ENCODE peak calls at places on chromosomes 2 and 18, in nine cellular contexts. U is heart left ventricle, Q is GM12878, S is K562, W is gastrocnemius medialis, M is breast epithelium, I is IMR-90, H is stomach, Z is Peyer's patch. Y is an unnamed sample.

GRCh38 chr2:234797566-234798250 is 154.1 kb upstream of the SH3BP4 start:
- DNase-seq in Z (no peak), Q (no peak), H (no peak), W (no peak), U (no peak), I (no peak), M (no peak), S (no peak), Y (no peak)

GRCh38 chr2:68418419-68418818 is 48.7 kb downstream of the FBXO48 start:
- DNase-seq in Z (no peak), H (no peak), S (no peak), U (no peak), M (no peak), W (no peak), Q (no peak), I (no peak), Y (no peak)

GRCh38 chr2:73830871-73831401 is 2.2 kb downstream of the STAMBP start:
- DNase-seq in M (no peak), Z (no peak), S (no peak), U (no peak), I (peak; percentile 91), W (no peak), H (no peak), Q (no peak), Y (no peak)

GRCh38 chr18:6994719-6995430 is 122.7 kb downstream of the LAMA1 start:
- DNase-seq in U (no peak), I (no peak), S (no peak), M (no peak), W (no peak), Z (no peak), H (no peak), Q (no peak), Y (no peak)

GRCh38 chr2:1979101-1979500 is 234.8 kb upstream of the PXDN start:
- DNase-seq in U (no peak), H (no peak), S (no peak), I (no peak), M (no peak), Z (no peak), Q (no peak), W (no peak), Y (no peak)

GRCh38 chr2:39625927-39626270 is 39.8 kb upstream of the TMEM178A start:
- DNase-seq in W (no peak), I (no peak), Q (no peak), S (no peak), Z (no peak), H (no peak), U (no peak), M (no peak), Y (no peak)

GRCh38 chr2:170123593-170123992 is 54.4 kb upstream of the MYO3B start:
- DNase-seq in W (no peak), Q (no peak), Z (no peak), S (no peak), I (peak; percentile 27), H (no peak), U (no peak), M (no peak), Y (no peak)

GRCh38 chr2:20579866-20580265 is 71.0 kb downstream of the HS1BP3 start:
- DNase-seq in H (peak; percentile 72), S (no peak), Q (peak; percentile 19), M (no peak), U (no peak), W (no peak), I (no peak), Z (no peak), Y (peak; percentile 71)

GRCh38 chr2:65396348-65397026 is 35.9 kb downstream of the SPRED2 start:
- DNase-seq in Z (no peak), Q (no peak), M (no peak), I (peak; percentile 57), W (no peak), H (peak; percentile 56), S (no peak), U (no peak), Y (no peak)

GRCh38 chr2:101745711-101746694 is 48.5 kb downstream of the MAP4K4 start:
- DNase-seq in H (no peak), Q (no peak), I (peak; percentile 87), U (no peak), W (no peak), M (no peak), Z (no peak), S (no peak), Y (no peak)

GRCh38 chr2:63192169-63192888 is 141.7 kb downstream of the OTX1 start:
- DNase-seq in H (no peak), Z (no peak), S (no peak), Q (no peak), W (no peak), I (no peak), M (no peak), U (no peak), Y (no peak)

GRCh38 chr2:95208101-95208500 is 780 bp downstream of the ZNF892 start:
- DNase-seq in I (peak; percentile 13), Q (no peak), U (no peak), H (no peak), S (no peak), M (no peak), Z (no peak), W (no peak), Y (no peak)

GRCh38 chr2:224882291-224883171 is 159.7 kb downstream of the DOCK10 start:
- DNase-seq in Z (no peak), S (no peak), W (no peak), H (no peak), M (no peak), I (peak; percentile 95), U (no peak), Q (no peak), Y (no peak)

GRCh38 chr2:46299365-46300263 is 2.4 kb downstream of the EPAS1 start:
- DNase-seq in H (peak; percentile 75), S (peak; percentile 62), I (peak; percentile 62), W (peak; percentile 60), Z (peak; percentile 82), M (no peak), U (peak; percentile 78), Q (no peak), Y (peak; percentile 80)

GRCh38 chr2:46298522-46299351 is 1.5 kb downstream of the EPAS1 start:
- DNase-seq in H (peak; percentile 75), Q (no peak), W (peak; percentile 39), Z (peak; percentile 73), I (peak; percentile 47), S (peak; percentile 59), M (peak; percentile 59), U (peak; percentile 76), Y (peak; percentile 80)

GRCh38 chr2:46298272-46298521 is 990 bp downstream of the EPAS1 start:
- DNase-seq in W (no peak), S (no peak), Q (no peak), I (no peak), H (no peak), U (no peak), Z (no peak), M (no peak), Y (no peak)

GRCh38 chr2:46302005-46302696 is 4.9 kb downstream of the EPAS1 start:
- DNase-seq in H (no peak), M (no peak), S (no peak), I (no peak), W (no peak), U (no peak), Z (no peak), Q (no peak), Y (no peak)

GRCh38 chr2:46300406-46300832 is 3.2 kb downstream of the EPAS1 start:
- DNase-seq in U (no peak), Q (no peak), S (no peak), Z (peak; percentile 82), I (no peak), H (no peak), M (no peak), W (no peak), Y (no peak)
- H3K4me3 ChIP-seq in U (peak overlapping the region; percentile 88), Q (no peak overlapping the region), S (no peak overlapping the region), Z (no peak overlapping the region), I (peak overlapping the region; percentile 87), H (peak overlapping the region; percentile 89), M (peak overlapping the region; percentile 74), W (peak overlapping the region; percentile 91), Y (no peak overlapping the region)

GRCh38 chr18:59764281-59764680 is 67.1 kb upstream of the CCBE1 start:
- DNase-seq in Q (no peak), S (no peak), Z (no peak), H (no peak), I (no peak), M (no peak), W (no peak), U (no peak), Y (no peak)
- H3K27ac ChIP-seq in Q (no peak overlapping the region), S (no peak overlapping the region), Z (no peak overlapping the region), H (no peak overlapping the region), I (peak overlapping the region; percentile 45), M (no peak overlapping the region), W (no peak overlapping the region), U (no peak overlapping the region), Y (no peak overlapping the region)

DNA sequence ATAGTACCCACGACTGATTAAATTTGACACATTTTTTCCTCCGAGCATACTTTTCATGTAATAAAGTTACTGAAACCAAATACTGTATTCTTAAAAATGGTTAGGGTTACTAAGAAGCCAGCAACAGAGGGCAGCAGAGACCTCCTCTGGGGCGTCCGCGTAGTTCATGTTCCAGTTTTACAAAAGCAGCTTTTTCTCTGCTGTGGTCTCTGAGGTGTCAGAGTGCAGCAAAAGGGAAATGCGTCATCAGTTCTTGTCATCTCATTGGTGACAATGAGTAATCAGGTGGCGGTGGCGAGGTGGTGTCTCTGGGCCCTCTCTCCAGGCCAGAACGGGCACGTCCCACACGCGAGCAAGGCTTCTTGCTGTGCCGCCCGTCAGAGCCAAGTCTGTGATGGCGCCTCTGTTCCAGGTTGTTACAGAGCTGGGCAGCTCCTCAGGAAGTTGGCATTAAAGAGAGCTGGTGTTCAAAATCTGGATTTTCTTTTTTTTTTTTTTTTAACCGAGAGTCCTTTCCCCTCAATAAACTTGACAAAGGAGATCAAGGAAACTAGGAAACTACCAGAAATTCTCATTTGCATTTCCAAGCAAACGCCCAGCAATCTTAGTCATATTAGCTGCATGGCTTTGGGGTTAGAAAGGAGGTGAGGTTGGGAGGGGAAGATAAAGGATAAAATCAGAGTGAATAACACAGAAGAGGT is 98.6 kb upstream of the BZW1 start:
- DNase-seq in W (peak; percentile 89), M (peak; percentile 71), S (peak; percentile 91), U (peak; percentile 81), H (peak; percentile 86), I (peak; percentile 95), Q (peak; percentile 98), Z (peak; percentile 96), Y (peak; percentile 93)
- TF ChIP-seq POLR2A in W (peak; percentile 66), M (no peak), S (peak; percentile 70), U (no peak), H (peak; percentile 27), I (peak; percentile 70), Q (peak; percentile 98), Z (peak; percentile 86), Y (no peak)

DNA sequence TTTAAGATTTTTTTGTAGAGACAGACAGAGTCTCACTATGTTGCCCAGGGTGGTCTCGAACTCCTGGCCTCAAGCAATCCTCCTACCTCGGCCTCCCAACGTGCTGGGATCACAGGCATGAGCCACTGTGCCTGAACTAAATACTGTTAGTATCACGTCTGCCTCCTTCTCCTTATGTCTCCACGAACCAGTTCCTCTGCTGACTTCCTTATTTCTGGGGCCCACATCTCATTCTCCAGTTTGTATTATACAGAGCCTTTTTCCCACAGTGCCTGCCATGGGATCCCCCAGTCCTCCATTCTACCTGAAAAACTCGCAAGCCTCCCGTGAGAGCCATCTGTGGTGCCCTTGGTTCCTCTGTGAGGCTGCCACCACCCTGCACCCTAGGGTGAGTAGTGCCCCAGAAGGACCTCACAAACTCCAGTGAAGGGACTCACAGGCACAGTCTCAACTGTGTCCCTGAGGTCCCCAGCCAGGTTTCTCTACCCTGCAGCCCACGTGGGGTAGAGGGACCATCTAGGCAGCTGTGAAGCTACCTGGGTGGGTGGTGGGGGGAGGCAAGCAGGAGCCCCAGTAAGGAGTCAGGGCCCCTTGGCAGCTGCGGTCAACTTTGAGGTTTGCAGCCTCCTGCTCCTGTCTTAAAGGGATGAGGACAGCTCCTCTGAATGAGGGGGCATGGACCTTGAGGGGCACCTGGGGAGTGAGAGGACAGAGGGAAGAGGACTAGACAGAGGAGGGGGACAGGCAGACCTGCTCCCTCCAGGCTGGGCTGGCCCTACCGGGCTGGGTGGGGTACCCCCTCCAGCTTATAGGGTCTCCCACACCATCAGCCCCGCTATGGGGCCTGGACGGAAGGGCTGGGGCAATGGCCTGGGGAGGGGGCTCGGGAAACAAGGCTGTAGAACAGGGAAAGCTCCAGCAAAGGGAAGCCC is 1.1 kb downstream of the PSTPIP2 start:
- DNase-seq in U (no peak), I (no peak), W (no peak), Z (no peak), Q (no peak), M (no peak), S (peak; percentile 22), H (no peak), Y (no peak)
- H3K4me3 ChIP-seq in U (peak overlapping the region; percentile 74), I (peak overlapping the region; percentile 79), W (peak overlapping the region; percentile 83), Z (peak overlapping the region; percentile 53), Q (peak overlapping the region; percentile 66), M (peak overlapping the region; percentile 80), S (peak overlapping the region; percentile 71), H (peak overlapping the region; percentile 86), Y (peak overlapping the region; percentile 59)